ENCODE peak calls at places on chromosome 7, in seven cellular contexts. One of them, this sample, is unnamed.

GRCh38 chr7:101936223-101936611 is 118.8 kb downstream of the CUX1 start:
- DNase-seq in GM12878: no peak
- DNase-seq in HCT116: no peak
- DNase-seq in SK-N-SH: no peak
- DNase-seq in K562: no peak
- DNase-seq in H1: peak; percentile 23
- DNase-seq in HepG2: no peak
- DNase-seq in this sample: no peak

GRCh38 chr7:92730808-92731207 is 105.6 kb downstream of the CDK6 start:
- DNase-seq in H1: no peak
- DNase-seq in HepG2: no peak
- DNase-seq in K562: no peak
- DNase-seq in HCT116: no peak
- DNase-seq in SK-N-SH: no peak
- DNase-seq in GM12878: no peak
- DNase-seq in this sample: no peak

GRCh38 chr7:33550979-33551378 is 354.4 kb upstream of the BMPER start:
- DNase-seq in GM12878: no peak
- DNase-seq in H1: no peak
- DNase-seq in SK-N-SH: no peak
- DNase-seq in K562: no peak
- DNase-seq in HCT116: no peak
- DNase-seq in HepG2: no peak
- DNase-seq in this sample: no peak

GRCh38 chr7:107563761-107564552 is at the start of the genes COG5 and DUS4L:
- DNase-seq in HCT116: peak; percentile 56
- DNase-seq in GM12878: peak; percentile 34
- DNase-seq in HepG2: peak; percentile 61
- DNase-seq in K562: peak; percentile 95
- DNase-seq in SK-N-SH: peak; percentile 96
- DNase-seq in H1: peak; percentile 50
- DNase-seq in this sample: peak; percentile 75

GRCh38 chr7:154231732-154232131 is 179.5 kb downstream of the DPP6 start:
- DNase-seq in HepG2: no peak
- DNase-seq in K562: peak; percentile 38
- DNase-seq in H1: peak; percentile 17
- DNase-seq in HCT116: no peak
- DNase-seq in SK-N-SH: no peak
- DNase-seq in GM12878: no peak
- DNase-seq in this sample: peak; percentile 33

GRCh38 chr7:21543528-21544302 is 876 bp downstream of the DNAH11 start:
- DNase-seq in K562: no peak
- DNase-seq in HCT116: no peak
- DNase-seq in SK-N-SH: peak; percentile 17
- DNase-seq in HepG2: no peak
- DNase-seq in H1: no peak
- DNase-seq in GM12878: no peak
- DNase-seq in this sample: peak; percentile 30

GRCh38 chr7:106042196-106042611 is 69.9 kb downstream of the SYPL1 start:
- DNase-seq in SK-N-SH: no peak
- DNase-seq in HCT116: no peak
- DNase-seq in K562: no peak
- DNase-seq in GM12878: no peak
- DNase-seq in H1: no peak
- DNase-seq in HepG2: no peak
- DNase-seq in this sample: no peak

GRCh38 chr7:37083311-37084096 is 359.2 kb upstream of the AOAH start:
- DNase-seq in H1: no peak
- DNase-seq in K562: no peak
- DNase-seq in HepG2: no peak
- DNase-seq in GM12878: no peak
- DNase-seq in SK-N-SH: no peak
- DNase-seq in HCT116: no peak
- DNase-seq in this sample: no peak

GRCh38 chr7:113891828-113892227 is 27.0 kb downstream of the PPP1R3A start:
- DNase-seq in SK-N-SH: no peak
- DNase-seq in K562: no peak
- DNase-seq in HCT116: no peak
- DNase-seq in HepG2: no peak
- DNase-seq in GM12878: no peak
- DNase-seq in H1: no peak
- DNase-seq in this sample: no peak

GRCh38 chr7:24826662-24827020 is 69.4 kb upstream of the GSDME start:
- DNase-seq in HCT116: no peak
- DNase-seq in H1: no peak
- DNase-seq in GM12878: no peak
- DNase-seq in SK-N-SH: no peak
- DNase-seq in K562: no peak
- DNase-seq in HepG2: no peak
- DNase-seq in this sample: no peak

GRCh38 chr7:149830997-149831729 is 7.0 kb upstream of the ZNF862 start:
- DNase-seq in HCT116: no peak
- DNase-seq in GM12878: no peak
- DNase-seq in SK-N-SH: peak; percentile 31
- DNase-seq in H1: no peak
- DNase-seq in HepG2: no peak
- DNase-seq in K562: no peak
- DNase-seq in this sample: no peak

DNA sequence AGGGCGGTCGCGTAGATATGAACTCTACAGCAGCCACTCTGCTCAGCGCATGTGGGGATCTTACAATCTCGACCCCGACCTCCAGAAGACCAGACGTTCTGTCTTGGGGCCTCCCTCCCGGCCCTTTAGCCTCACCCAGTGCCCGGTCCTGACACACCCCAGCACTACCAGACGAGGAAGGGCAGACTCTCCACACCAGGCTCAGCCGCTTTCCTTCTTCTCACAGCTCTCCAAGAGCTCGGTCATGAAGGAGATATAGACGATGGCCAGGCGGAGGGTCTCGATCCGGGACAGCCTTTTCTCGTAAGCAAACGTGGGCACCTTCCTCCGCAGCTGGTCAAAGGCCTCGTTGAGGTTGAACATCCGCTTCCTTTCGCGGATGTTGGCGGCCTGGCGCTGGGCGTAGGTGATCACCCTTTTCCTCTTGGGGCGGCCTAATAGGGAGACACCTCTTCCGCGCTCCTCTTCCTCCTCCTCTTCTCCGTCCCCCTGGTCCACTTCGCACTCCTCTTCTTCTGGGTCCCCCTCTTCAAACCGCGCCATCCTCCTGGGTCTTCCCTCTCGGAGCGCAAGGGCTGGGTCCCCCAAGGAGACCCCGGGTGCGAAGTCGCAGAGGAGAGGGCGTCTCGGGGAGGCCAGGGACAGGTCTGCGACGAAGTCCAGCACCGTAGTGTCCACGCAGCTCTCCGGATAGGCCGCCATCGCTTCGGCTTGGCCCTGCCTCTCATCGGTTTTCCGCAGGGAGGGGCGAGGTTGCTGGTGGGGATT is at the start of gene FERD3L:
- DNase-seq in HepG2: no peak
- DNase-seq in H1: no peak
- DNase-seq in HCT116: no peak
- DNase-seq in SK-N-SH: peak; percentile 17
- DNase-seq in K562: no peak
- DNase-seq in GM12878: no peak
- DNase-seq in this sample: no peak
- TF ChIP-seq YY1 in HepG2: no peak
- TF ChIP-seq YY1 in H1: no peak
- TF ChIP-seq YY1 in HCT116: no peak
- TF ChIP-seq YY1 in SK-N-SH: no peak
- TF ChIP-seq YY1 in K562: no peak
- TF ChIP-seq YY1 in GM12878: no peak
- TF ChIP-seq YY1 in this sample: no peak

DNA sequence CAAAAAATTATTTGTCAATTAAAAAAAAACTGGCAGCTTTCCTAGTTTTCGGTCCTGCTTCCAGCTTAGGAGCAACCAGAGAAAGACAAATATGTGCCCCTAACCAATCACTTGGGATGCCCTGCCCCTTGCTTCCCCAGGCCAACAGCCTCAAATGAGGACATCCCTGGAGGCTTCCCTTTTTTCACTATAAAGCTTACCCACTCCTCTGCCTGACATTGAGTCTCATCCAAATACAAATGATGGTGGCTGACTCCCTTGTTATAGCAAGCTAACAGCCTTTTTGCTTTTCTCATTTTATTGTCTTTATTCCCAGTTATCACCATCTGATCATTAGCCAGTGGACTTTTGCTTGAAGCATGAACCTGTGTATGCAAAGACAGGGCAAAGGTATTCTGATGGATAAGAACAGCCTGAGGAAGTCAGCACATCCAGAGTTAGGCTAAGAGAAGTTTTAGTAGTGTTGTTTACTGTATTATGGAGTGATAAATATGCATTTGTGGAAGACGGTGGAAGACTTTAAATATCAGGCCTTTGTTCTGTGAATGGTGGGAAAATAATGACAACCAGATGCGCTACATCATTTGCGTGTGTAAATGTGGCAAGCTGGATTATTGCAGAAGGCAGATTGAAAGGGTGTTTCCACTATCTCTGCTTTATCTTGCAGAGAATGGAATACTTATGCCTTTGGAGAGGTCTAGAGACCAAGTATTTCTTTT is 1.7 kb upstream of the CCM2 start:
- DNase-seq in HCT116: no peak
- DNase-seq in H1: no peak
- DNase-seq in GM12878: no peak
- DNase-seq in SK-N-SH: peak; percentile 17
- DNase-seq in HepG2: no peak
- DNase-seq in K562: no peak
- DNase-seq in this sample: no peak
- TF ChIP-seq YY1 in HCT116: no peak
- TF ChIP-seq YY1 in H1: no peak
- TF ChIP-seq YY1 in GM12878: no peak
- TF ChIP-seq YY1 in SK-N-SH: no peak
- TF ChIP-seq YY1 in HepG2: no peak
- TF ChIP-seq YY1 in K562: no peak
- TF ChIP-seq YY1 in this sample: no peak

GRCh38 chr7:53422291-53422690 is 386.9 kb downstream of the POM121L12 start:
- DNase-seq in K562: no peak
- DNase-seq in HepG2: no peak
- DNase-seq in SK-N-SH: no peak
- DNase-seq in HCT116: no peak
- DNase-seq in H1: no peak
- DNase-seq in GM12878: no peak
- DNase-seq in this sample: no peak
- TF ChIP-seq YY1 in K562: no peak
- TF ChIP-seq YY1 in HepG2: no peak
- TF ChIP-seq YY1 in SK-N-SH: no peak
- TF ChIP-seq YY1 in HCT116: no peak
- TF ChIP-seq YY1 in H1: no peak
- TF ChIP-seq YY1 in GM12878: no peak
- TF ChIP-seq YY1 in this sample: no peak

GRCh38 chr7:55516399-55516798 is 55.9 kb downstream of the VOPP1 start:
- DNase-seq in HepG2: no peak
- DNase-seq in HCT116: no peak
- DNase-seq in GM12878: no peak
- DNase-seq in H1: no peak
- DNase-seq in K562: no peak
- DNase-seq in SK-N-SH: no peak
- DNase-seq in this sample: no peak
- TF ChIP-seq YY1 in HepG2: no peak
- TF ChIP-seq YY1 in HCT116: no peak
- TF ChIP-seq YY1 in GM12878: no peak
- TF ChIP-seq YY1 in H1: no peak
- TF ChIP-seq YY1 in K562: no peak
- TF ChIP-seq YY1 in SK-N-SH: no peak
- TF ChIP-seq YY1 in this sample: no peak

DNA sequence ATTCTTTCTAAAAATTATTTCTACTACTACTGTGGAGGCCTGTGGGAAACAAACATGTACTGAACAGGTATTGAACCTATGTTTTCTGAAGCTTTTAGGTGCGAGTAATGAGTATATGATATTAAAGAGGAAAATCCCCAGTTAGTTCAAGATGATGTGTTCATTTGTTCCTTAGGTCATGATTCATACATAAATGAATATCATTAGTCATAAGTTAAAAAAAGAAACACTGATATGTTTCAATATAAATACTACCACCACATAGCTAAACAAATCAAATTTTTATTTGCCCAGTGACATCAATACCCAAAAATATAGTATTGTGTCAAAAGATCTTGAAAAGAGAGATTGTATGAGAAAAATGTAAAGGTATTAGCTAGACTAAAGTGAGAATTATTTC is 210.7 kb upstream of the GNAI1 start:
- DNase-seq in GM12878: no peak
- DNase-seq in HepG2: no peak
- DNase-seq in K562: no peak
- DNase-seq in SK-N-SH: no peak
- DNase-seq in HCT116: no peak
- DNase-seq in H1: no peak
- DNase-seq in this sample: no peak
- TF ChIP-seq YY1 in GM12878: no peak
- TF ChIP-seq YY1 in HepG2: no peak
- TF ChIP-seq YY1 in K562: no peak
- TF ChIP-seq YY1 in SK-N-SH: no peak
- TF ChIP-seq YY1 in HCT116: no peak
- TF ChIP-seq YY1 in H1: no peak
- TF ChIP-seq YY1 in this sample: no peak

GRCh38 chr7:1709900-1710299 is 39.8 kb downstream of the ELFN1 start:
- DNase-seq in GM12878: no peak
- DNase-seq in K562: peak; percentile 33
- DNase-seq in HCT116: no peak
- DNase-seq in SK-N-SH: peak; percentile 31
- DNase-seq in H1: no peak
- DNase-seq in HepG2: no peak
- DNase-seq in this sample: no peak
- TF ChIP-seq YY1 in GM12878: no peak
- TF ChIP-seq YY1 in K562: no peak
- TF ChIP-seq YY1 in HCT116: no peak
- TF ChIP-seq YY1 in SK-N-SH: no peak
- TF ChIP-seq YY1 in H1: no peak
- TF ChIP-seq YY1 in HepG2: no peak
- TF ChIP-seq YY1 in this sample: no peak

GRCh38 chr7:128102490-128103291 is 71.5 kb upstream of the LRRC4 start:
- DNase-seq in HepG2: no peak
- DNase-seq in HCT116: no peak
- DNase-seq in H1: no peak
- DNase-seq in GM12878: no peak
- DNase-seq in K562: peak; percentile 23
- DNase-seq in SK-N-SH: no peak
- DNase-seq in this sample: no peak
- TF ChIP-seq YY1 in HepG2: no peak
- TF ChIP-seq YY1 in HCT116: no peak
- TF ChIP-seq YY1 in H1: no peak
- TF ChIP-seq YY1 in GM12878: no peak
- TF ChIP-seq YY1 in K562: no peak
- TF ChIP-seq YY1 in SK-N-SH: no peak
- TF ChIP-seq YY1 in this sample: no peak

This sample was measured in NT2/D1.